ENCODE peak calls at places on chromosomes 11 and 22, in six cellular contexts. One of them, this sample, is unnamed.

GRCh38 chr11:1873048-1873812 is 18.5 kb downstream of the PRR33 start:
- DNase-seq in activated CD8-positive, alpha-beta T cell treated with anti-CD3 and anti-CD28 coated beads for 36 hours: no peak
- DNase-seq in left ventricle myocardium inferior: peak
- DNase-seq in type B pancreatic cell: no peak
- DNase-seq in tibial nerve: no peak
- DNase-seq in epithelial cell of esophagus: peak
- DNase-seq in this sample: no peak

GRCh38 chr11:8914661-8915018 is 3.7 kb downstream of the AKIP1 start:
- DNase-seq in activated CD8-positive, alpha-beta T cell treated with anti-CD3 and anti-CD28 coated beads for 36 hours: no peak
- DNase-seq in left ventricle myocardium inferior: no peak
- DNase-seq in type B pancreatic cell: no peak
- DNase-seq in tibial nerve: no peak
- DNase-seq in epithelial cell of esophagus: no peak
- DNase-seq in this sample: no peak

GRCh38 chr22:35552186-35552842 is 11.7 kb downstream of the RASD2 start:
- DNase-seq in activated CD8-positive, alpha-beta T cell treated with anti-CD3 and anti-CD28 coated beads for 36 hours: peak
- DNase-seq in left ventricle myocardium inferior: no peak
- DNase-seq in type B pancreatic cell: no peak
- DNase-seq in tibial nerve: no peak
- DNase-seq in epithelial cell of esophagus: no peak
- DNase-seq in this sample: peak

GRCh38 chr11:23425379-23425778 is 565.1 kb upstream of the CCDC179 start:
- DNase-seq in activated CD8-positive, alpha-beta T cell treated with anti-CD3 and anti-CD28 coated beads for 36 hours: no peak
- DNase-seq in left ventricle myocardium inferior: no peak
- DNase-seq in type B pancreatic cell: no peak
- DNase-seq in tibial nerve: no peak
- DNase-seq in epithelial cell of esophagus: no peak
- DNase-seq in this sample: no peak

GRCh38 chr22:36331912-36332622 is 55.7 kb downstream of the MYH9 start:
- DNase-seq in activated CD8-positive, alpha-beta T cell treated with anti-CD3 and anti-CD28 coated beads for 36 hours: peak
- DNase-seq in left ventricle myocardium inferior: peak
- DNase-seq in type B pancreatic cell: no peak
- DNase-seq in tibial nerve: peak
- DNase-seq in epithelial cell of esophagus: no peak
- DNase-seq in this sample: peak

GRCh38 chr11:71563401-71563800 is 2.0 kb upstream of the KRTAP5-10 start:
- DNase-seq in activated CD8-positive, alpha-beta T cell treated with anti-CD3 and anti-CD28 coated beads for 36 hours: peak
- DNase-seq in left ventricle myocardium inferior: no peak
- DNase-seq in type B pancreatic cell: no peak
- DNase-seq in tibial nerve: no peak
- DNase-seq in epithelial cell of esophagus: peak
- DNase-seq in this sample: peak

GRCh38 chr22:29080061-29080975 is 7.5 kb downstream of the KREMEN1 start:
- DNase-seq in activated CD8-positive, alpha-beta T cell treated with anti-CD3 and anti-CD28 coated beads for 36 hours: no peak
- DNase-seq in left ventricle myocardium inferior: no peak
- DNase-seq in type B pancreatic cell: no peak
- DNase-seq in tibial nerve: peak
- DNase-seq in epithelial cell of esophagus: peak
- DNase-seq in this sample: no peak

GRCh38 chr22:19109198-19110063 is 12.8 kb downstream of the DGCR2 start:
- DNase-seq in activated CD8-positive, alpha-beta T cell treated with anti-CD3 and anti-CD28 coated beads for 36 hours: peak
- DNase-seq in left ventricle myocardium inferior: no peak
- DNase-seq in type B pancreatic cell: no peak
- DNase-seq in tibial nerve: no peak
- DNase-seq in epithelial cell of esophagus: peak
- DNase-seq in this sample: peak

GRCh38 chr11:132405728-132406127 is 1035.3 kb downstream of the NTM start:
- DNase-seq in activated CD8-positive, alpha-beta T cell treated with anti-CD3 and anti-CD28 coated beads for 36 hours: no peak
- DNase-seq in left ventricle myocardium inferior: no peak
- DNase-seq in type B pancreatic cell: no peak
- DNase-seq in tibial nerve: no peak
- DNase-seq in epithelial cell of esophagus: no peak
- DNase-seq in this sample: no peak

GRCh38 chr11:74212533-74212932 is 41.4 kb downstream of the PPME1 start:
- DNase-seq in activated CD8-positive, alpha-beta T cell treated with anti-CD3 and anti-CD28 coated beads for 36 hours: no peak
- DNase-seq in left ventricle myocardium inferior: no peak
- DNase-seq in type B pancreatic cell: no peak
- DNase-seq in tibial nerve: no peak
- DNase-seq in epithelial cell of esophagus: no peak
- DNase-seq in this sample: no peak

GRCh38 chr11:46353706-46354105 is 6.4 kb downstream of the DGKZ start:
- DNase-seq in activated CD8-positive, alpha-beta T cell treated with anti-CD3 and anti-CD28 coated beads for 36 hours: peak
- DNase-seq in left ventricle myocardium inferior: no peak
- DNase-seq in type B pancreatic cell: no peak
- DNase-seq in tibial nerve: no peak
- DNase-seq in epithelial cell of esophagus: peak
- DNase-seq in this sample: no peak

GRCh38 chr22:19717181-19717580 is 2.9 kb downstream of the SEPTIN5 start:
- DNase-seq in activated CD8-positive, alpha-beta T cell treated with anti-CD3 and anti-CD28 coated beads for 36 hours: no peak
- DNase-seq in left ventricle myocardium inferior: no peak
- DNase-seq in type B pancreatic cell: no peak
- DNase-seq in tibial nerve: no peak
- DNase-seq in epithelial cell of esophagus: no peak
- DNase-seq in this sample: no peak

GRCh38 chr22:33894515-33894914 is 25.8 kb downstream of the LARGE1 start:
- DNase-seq in activated CD8-positive, alpha-beta T cell treated with anti-CD3 and anti-CD28 coated beads for 36 hours: no peak
- DNase-seq in left ventricle myocardium inferior: no peak
- DNase-seq in type B pancreatic cell: no peak
- DNase-seq in tibial nerve: no peak
- DNase-seq in epithelial cell of esophagus: no peak
- DNase-seq in this sample: no peak

GRCh38 chr22:41880653-41881052 is 34.2 kb downstream of the SHISA8 start:
- DNase-seq in activated CD8-positive, alpha-beta T cell treated with anti-CD3 and anti-CD28 coated beads for 36 hours: no peak
- DNase-seq in left ventricle myocardium inferior: no peak
- DNase-seq in type B pancreatic cell: no peak
- DNase-seq in tibial nerve: no peak
- DNase-seq in epithelial cell of esophagus: no peak
- DNase-seq in this sample: no peak

GRCh38 chr11:63595296-63595695 is 18.9 kb downstream of the PLAAT3 start:
- DNase-seq in activated CD8-positive, alpha-beta T cell treated with anti-CD3 and anti-CD28 coated beads for 36 hours: no peak
- DNase-seq in left ventricle myocardium inferior: no peak
- DNase-seq in type B pancreatic cell: no peak
- DNase-seq in tibial nerve: no peak
- DNase-seq in epithelial cell of esophagus: peak
- DNase-seq in this sample: no peak

GRCh38 chr22:31090217-31091085 is 9.3 kb downstream of the SMTN start:
- DNase-seq in activated CD8-positive, alpha-beta T cell treated with anti-CD3 and anti-CD28 coated beads for 36 hours: no peak
- DNase-seq in left ventricle myocardium inferior: no peak
- DNase-seq in type B pancreatic cell: no peak
- DNase-seq in tibial nerve: no peak
- DNase-seq in epithelial cell of esophagus: no peak
- DNase-seq in this sample: no peak

GRCh38 chr22:31087744-31088215 is 6.7 kb downstream of the SMTN start:
- DNase-seq in activated CD8-positive, alpha-beta T cell treated with anti-CD3 and anti-CD28 coated beads for 36 hours: no peak
- DNase-seq in left ventricle myocardium inferior: no peak
- DNase-seq in type B pancreatic cell: no peak
- DNase-seq in tibial nerve: no peak
- DNase-seq in epithelial cell of esophagus: no peak
- DNase-seq in this sample: no peak

GRCh38 chr22:31091106-31091975 is 10.2 kb downstream of the SMTN start:
- DNase-seq in activated CD8-positive, alpha-beta T cell treated with anti-CD3 and anti-CD28 coated beads for 36 hours: no peak
- DNase-seq in left ventricle myocardium inferior: no peak
- DNase-seq in type B pancreatic cell: no peak
- DNase-seq in tibial nerve: no peak
- DNase-seq in epithelial cell of esophagus: no peak
- DNase-seq in this sample: no peak

GRCh38 chr22:31088233-31088986 is 7.3 kb downstream of the SMTN start:
- DNase-seq in activated CD8-positive, alpha-beta T cell treated with anti-CD3 and anti-CD28 coated beads for 36 hours: no peak
- DNase-seq in left ventricle myocardium inferior: no peak
- DNase-seq in type B pancreatic cell: no peak
- DNase-seq in tibial nerve: no peak
- DNase-seq in epithelial cell of esophagus: no peak
- DNase-seq in this sample: no peak

DNA sequence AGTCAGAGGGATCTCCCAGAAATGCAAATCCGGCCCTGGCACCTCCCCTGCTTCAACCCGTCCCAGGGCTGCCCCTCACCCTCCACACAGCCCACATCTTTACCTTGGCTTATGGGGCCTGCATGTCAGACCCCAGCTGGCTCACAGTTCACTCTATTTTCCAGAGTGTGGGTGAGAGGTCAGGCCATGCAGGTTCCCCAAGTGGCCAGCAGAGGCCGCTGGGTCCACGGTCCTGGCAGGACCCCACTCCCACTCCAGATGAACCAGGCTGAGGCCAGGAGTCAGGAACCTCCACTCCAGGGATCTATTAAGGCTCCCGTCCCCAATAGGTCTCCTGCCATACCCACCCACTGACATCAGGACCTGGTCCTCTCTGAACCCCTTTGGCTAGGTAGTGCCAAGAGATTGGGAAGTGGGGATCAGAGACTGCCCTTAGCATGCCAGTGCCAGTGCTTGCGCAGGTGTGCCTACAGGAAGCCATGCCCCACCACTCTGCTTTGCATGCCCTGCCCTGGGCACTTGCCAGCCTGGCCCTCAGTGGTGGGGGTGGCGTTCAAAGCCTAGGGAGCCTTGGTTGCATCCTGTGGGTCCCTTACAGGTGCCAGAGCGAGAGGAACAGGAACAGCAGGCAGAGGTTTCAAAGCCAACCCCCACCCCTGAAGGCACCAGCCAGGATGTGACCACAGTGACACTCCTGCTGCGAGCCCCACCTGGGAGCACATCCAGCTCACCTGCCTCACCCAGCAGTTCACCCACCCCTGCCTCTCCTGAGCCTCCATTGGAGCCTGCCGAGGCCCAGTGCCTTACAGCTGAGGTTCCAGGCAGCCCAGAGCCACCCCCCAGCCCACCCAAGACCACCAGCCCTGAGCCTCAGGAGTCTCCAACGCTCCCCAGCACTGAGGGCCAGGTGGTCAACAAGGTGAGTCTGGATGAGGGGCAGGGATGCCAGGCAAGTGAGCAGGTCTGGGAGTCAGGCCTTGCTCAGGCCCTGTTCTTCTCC is 8.3 kb downstream of the SMTN start:
- DNase-seq in activated CD8-positive, alpha-beta T cell treated with anti-CD3 and anti-CD28 coated beads for 36 hours: peak
- DNase-seq in left ventricle myocardium inferior: no peak
- DNase-seq in type B pancreatic cell: no peak
- DNase-seq in tibial nerve: no peak
- DNase-seq in epithelial cell of esophagus: no peak
- DNase-seq in this sample: peak
- TF ChIP-seq CTCF in activated CD8-positive, alpha-beta T cell treated with anti-CD3 and anti-CD28 coated beads for 36 hours: peak
- TF ChIP-seq CTCF in left ventricle myocardium inferior: peak
- TF ChIP-seq CTCF in type B pancreatic cell: peak
- TF ChIP-seq CTCF in tibial nerve: peak
- TF ChIP-seq CTCF in epithelial cell of esophagus: peak
- TF ChIP-seq CTCF in this sample: peak

DNA sequence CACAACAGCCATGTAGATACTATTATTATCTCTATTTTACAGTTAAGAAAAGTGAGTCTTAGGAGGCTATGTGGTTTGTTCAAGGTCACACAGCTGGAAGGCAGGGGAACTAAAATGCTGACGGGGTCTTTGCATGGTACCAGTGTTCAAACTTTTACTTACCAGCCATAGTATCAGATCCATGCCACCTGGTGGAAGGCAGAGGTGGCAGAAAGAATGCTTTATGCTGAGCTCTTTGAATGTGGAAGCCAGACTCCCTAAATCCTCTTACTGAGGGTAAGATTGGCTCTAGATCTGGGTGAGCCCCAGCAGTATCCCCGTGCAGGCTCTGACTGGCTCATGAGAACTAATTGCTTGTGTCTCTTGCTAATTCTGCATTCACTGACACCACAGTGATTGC is 54.3 kb upstream of the NAV2 start:
- DNase-seq in activated CD8-positive, alpha-beta T cell treated with anti-CD3 and anti-CD28 coated beads for 36 hours: no peak
- DNase-seq in left ventricle myocardium inferior: no peak
- DNase-seq in type B pancreatic cell: no peak
- DNase-seq in tibial nerve: no peak
- DNase-seq in epithelial cell of esophagus: no peak
- DNase-seq in this sample: no peak
- TF ChIP-seq CTCF in activated CD8-positive, alpha-beta T cell treated with anti-CD3 and anti-CD28 coated beads for 36 hours: no peak
- TF ChIP-seq CTCF in left ventricle myocardium inferior: peak
- TF ChIP-seq CTCF in type B pancreatic cell: peak
- TF ChIP-seq CTCF in tibial nerve: no peak
- TF ChIP-seq CTCF in epithelial cell of esophagus: peak
- TF ChIP-seq CTCF in this sample: no peak

GRCh38 chr22:26283330-26283729 is 114.1 kb downstream of the SEZ6L start:
- DNase-seq in activated CD8-positive, alpha-beta T cell treated with anti-CD3 and anti-CD28 coated beads for 36 hours: no peak
- DNase-seq in left ventricle myocardium inferior: no peak
- DNase-seq in type B pancreatic cell: no peak
- DNase-seq in tibial nerve: no peak
- DNase-seq in epithelial cell of esophagus: no peak
- DNase-seq in this sample: no peak

GRCh38 chr22:26285632-26286031 is 116.4 kb downstream of the SEZ6L start:
- DNase-seq in activated CD8-positive, alpha-beta T cell treated with anti-CD3 and anti-CD28 coated beads for 36 hours: no peak
- DNase-seq in left ventricle myocardium inferior: no peak
- DNase-seq in type B pancreatic cell: no peak
- DNase-seq in tibial nerve: no peak
- DNase-seq in epithelial cell of esophagus: no peak
- DNase-seq in this sample: no peak

GRCh38 chr22:26289486-26290250 is 120.4 kb downstream of the SEZ6L start:
- DNase-seq in activated CD8-positive, alpha-beta T cell treated with anti-CD3 and anti-CD28 coated beads for 36 hours: no peak
- DNase-seq in left ventricle myocardium inferior: no peak
- DNase-seq in type B pancreatic cell: no peak
- DNase-seq in tibial nerve: no peak
- DNase-seq in epithelial cell of esophagus: no peak
- DNase-seq in this sample: no peak

GRCh38 chr22:26287382-26288228 is 118.3 kb downstream of the SEZ6L start:
- DNase-seq in activated CD8-positive, alpha-beta T cell treated with anti-CD3 and anti-CD28 coated beads for 36 hours: no peak
- DNase-seq in left ventricle myocardium inferior: no peak
- DNase-seq in type B pancreatic cell: no peak
- DNase-seq in tibial nerve: no peak
- DNase-seq in epithelial cell of esophagus: no peak
- DNase-seq in this sample: no peak

GRCh38 chr22:26286091-26286780 is 117.0 kb downstream of the SEZ6L start:
- DNase-seq in activated CD8-positive, alpha-beta T cell treated with anti-CD3 and anti-CD28 coated beads for 36 hours: no peak
- DNase-seq in left ventricle myocardium inferior: no peak
- DNase-seq in type B pancreatic cell: no peak
- DNase-seq in tibial nerve: no peak
- DNase-seq in epithelial cell of esophagus: no peak
- DNase-seq in this sample: no peak
- TF ChIP-seq CTCF in activated CD8-positive, alpha-beta T cell treated with anti-CD3 and anti-CD28 coated beads for 36 hours: no peak
- TF ChIP-seq CTCF in left ventricle myocardium inferior: no peak
- TF ChIP-seq CTCF in type B pancreatic cell: peak
- TF ChIP-seq CTCF in tibial nerve: no peak
- TF ChIP-seq CTCF in epithelial cell of esophagus: no peak
- TF ChIP-seq CTCF in this sample: no peak

GRCh38 chr22:43239956-43240355 is 53.0 kb upstream of the TTLL12 start:
- DNase-seq in activated CD8-positive, alpha-beta T cell treated with anti-CD3 and anti-CD28 coated beads for 36 hours: no peak
- DNase-seq in left ventricle myocardium inferior: no peak
- DNase-seq in type B pancreatic cell: no peak
- DNase-seq in tibial nerve: no peak
- DNase-seq in epithelial cell of esophagus: no peak
- DNase-seq in this sample: no peak
- TF ChIP-seq CTCF in activated CD8-positive, alpha-beta T cell treated with anti-CD3 and anti-CD28 coated beads for 36 hours: no peak
- TF ChIP-seq CTCF in left ventricle myocardium inferior: no peak
- TF ChIP-seq CTCF in type B pancreatic cell: no peak
- TF ChIP-seq CTCF in tibial nerve: no peak
- TF ChIP-seq CTCF in epithelial cell of esophagus: no peak
- TF ChIP-seq CTCF in this sample: no peak

DNA sequence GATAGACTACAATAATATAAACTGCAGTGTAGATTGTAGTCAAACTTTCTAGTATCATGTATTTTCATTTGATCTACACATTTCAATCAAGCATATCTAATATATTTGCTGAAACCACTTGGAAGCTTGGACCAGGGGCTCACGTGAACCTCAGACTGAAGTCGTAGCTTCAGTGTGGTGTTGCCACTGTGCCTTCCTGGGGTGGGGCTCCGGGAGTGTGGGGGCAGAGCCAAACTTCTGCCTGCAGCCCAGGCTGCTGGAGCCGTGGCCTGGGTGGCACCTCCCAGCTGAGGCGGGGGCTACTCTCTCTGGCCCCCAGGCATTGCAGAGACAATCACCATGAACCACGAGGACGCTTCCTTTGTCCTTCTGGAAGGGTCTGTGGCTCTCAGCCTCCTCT is 36.3 kb upstream of the IGSF9B start:
- DNase-seq in activated CD8-positive, alpha-beta T cell treated with anti-CD3 and anti-CD28 coated beads for 36 hours: no peak
- DNase-seq in left ventricle myocardium inferior: no peak
- DNase-seq in type B pancreatic cell: no peak
- DNase-seq in tibial nerve: no peak
- DNase-seq in epithelial cell of esophagus: no peak
- DNase-seq in this sample: no peak
- TF ChIP-seq CTCF in activated CD8-positive, alpha-beta T cell treated with anti-CD3 and anti-CD28 coated beads for 36 hours: no peak
- TF ChIP-seq CTCF in left ventricle myocardium inferior: no peak
- TF ChIP-seq CTCF in type B pancreatic cell: no peak
- TF ChIP-seq CTCF in tibial nerve: no peak
- TF ChIP-seq CTCF in epithelial cell of esophagus: no peak
- TF ChIP-seq CTCF in this sample: no peak